ENCODE peak calls at places on chromosomes 11 and 22, in four cellular contexts. W, F, I and H are unnamed samples.

GRCh38 chr11:11845551-11845950 is 3.8 kb downstream of the USP47 start:
- DNase-seq in W (no peak), F (no peak), I (no peak), H (no peak)

GRCh38 chr11:90318651-90319050 is 95.8 kb upstream of the CHORDC1 start:
- DNase-seq in W (no peak), F (no peak), I (no peak), H (no peak)

GRCh38 chr22:35150163-35151107 is 84.5 kb downstream of the ISX start:
- DNase-seq in W (peak; percentile 54), F (peak; percentile 53), I (peak; percentile 94), H (peak; percentile 40)

GRCh38 chr11:121152764-121153163 is 51.7 kb downstream of the TECTA start:
- DNase-seq in W (no peak), F (no peak), I (no peak), H (no peak)

GRCh38 chr11:132099692-132100091 is 729.3 kb downstream of the NTM start:
- DNase-seq in W (no peak), F (peak; percentile 7), I (peak; percentile 81), H (no peak)

GRCh38 chr11:125224391-125225015 is 60.0 kb downstream of the PKNOX2 start:
- DNase-seq in W (peak; percentile 32), F (peak; percentile 61), I (no peak), H (no peak)

GRCh38 chr11:30586251-30587144 is at the start of gene MPPED2:
- DNase-seq in W (peak; percentile 15), F (peak; percentile 36), I (peak; percentile 88), H (no peak)

GRCh38 chr11:4851033-4851432 is 2.0 kb upstream of the OR51S1 start:
- DNase-seq in W (no peak), F (peak; percentile 13), I (no peak), H (no peak)

GRCh38 chr22:47343611-47344010 is 581.2 kb downstream of the TBC1D22A start:
- DNase-seq in W (no peak), F (no peak), I (no peak), H (no peak)

GRCh38 chr11:34233215-34233614 is 124.6 kb downstream of the ABTB2 start:
- DNase-seq in W (no peak), F (no peak), I (no peak), H (no peak)